ENCODE peak calls at places on chromosome 12, in five cellular contexts. One of them, this sample, is unnamed.

GRCh38 chr12:104958009-104958945 is at the start of gene SLC41A2:
- DNase-seq in MM.1S: peak
- DNase-seq in esophagus squamous epithelium: peak
- DNase-seq in colonic mucosa: peak
- DNase-seq in cardiac fibroblast: peak
- DNase-seq in this sample: peak

GRCh38 chr12:29710104-29710503 is 73.6 kb downstream of the TMTC1 start:
- DNase-seq in colonic mucosa: no peak
- DNase-seq in esophagus squamous epithelium: no peak
- DNase-seq in cardiac fibroblast: no peak
- DNase-seq in MM.1S: no peak
- DNase-seq in this sample: no peak

GRCh38 chr12:118737985-118738540 is 243.3 kb upstream of the SRRM4 start:
- DNase-seq in MM.1S: no peak
- DNase-seq in colonic mucosa: no peak
- DNase-seq in cardiac fibroblast: no peak
- DNase-seq in esophagus squamous epithelium: no peak
- DNase-seq in this sample: no peak

GRCh38 chr12:118360785-118361404 is 11.8 kb downstream of the TAOK3 start:
- DNase-seq in esophagus squamous epithelium: no peak
- DNase-seq in colonic mucosa: no peak
- DNase-seq in MM.1S: no peak
- DNase-seq in cardiac fibroblast: peak
- DNase-seq in this sample: no peak

GRCh38 chr12:64618953-64619590 is 8.8 kb downstream of the RASSF3 start:
- DNase-seq in colonic mucosa: no peak
- DNase-seq in MM.1S: peak
- DNase-seq in esophagus squamous epithelium: no peak
- DNase-seq in cardiac fibroblast: peak
- DNase-seq in this sample: peak

GRCh38 chr12:67760586-67761275 is 112.2 kb downstream of the DYRK2 start:
- DNase-seq in MM.1S: no peak
- DNase-seq in colonic mucosa: no peak
- DNase-seq in cardiac fibroblast: no peak
- DNase-seq in esophagus squamous epithelium: no peak
- DNase-seq in this sample: no peak

GRCh38 chr12:67068773-67069450 is 200.2 kb upstream of the CAND1 start:
- DNase-seq in cardiac fibroblast: peak
- DNase-seq in esophagus squamous epithelium: no peak
- DNase-seq in colonic mucosa: peak
- DNase-seq in MM.1S: peak
- DNase-seq in this sample: peak

GRCh38 chr12:59834659-59835474 is 239.0 kb downstream of the SLC16A7 start:
- DNase-seq in cardiac fibroblast: peak
- DNase-seq in colonic mucosa: no peak
- DNase-seq in esophagus squamous epithelium: no peak
- DNase-seq in MM.1S: no peak
- DNase-seq in this sample: peak

GRCh38 chr12:92107621-92108131 is 38.0 kb downstream of the BTG1 start:
- DNase-seq in cardiac fibroblast: no peak
- DNase-seq in colonic mucosa: no peak
- DNase-seq in esophagus squamous epithelium: no peak
- DNase-seq in MM.1S: no peak
- DNase-seq in this sample: no peak

GRCh38 chr12:98955284-98955683 is 310.2 kb downstream of the APAF1 start:
- DNase-seq in colonic mucosa: no peak
- DNase-seq in esophagus squamous epithelium: no peak
- DNase-seq in cardiac fibroblast: peak
- DNase-seq in MM.1S: peak
- DNase-seq in this sample: peak

GRCh38 chr12:76428117-76428516 is 79.9 kb upstream of the BBS10 start:
- DNase-seq in cardiac fibroblast: no peak
- DNase-seq in colonic mucosa: no peak
- DNase-seq in esophagus squamous epithelium: no peak
- DNase-seq in MM.1S: no peak
- DNase-seq in this sample: no peak

GRCh38 chr12:124392991-124393790 is 98.3 kb downstream of the RFLNA start:
- DNase-seq in colonic mucosa: peak
- DNase-seq in esophagus squamous epithelium: no peak
- DNase-seq in cardiac fibroblast: peak
- DNase-seq in MM.1S: no peak
- DNase-seq in this sample: no peak

GRCh38 chr12:51389302-51389999 is 1.8 kb downstream of the GALNT6 start:
- DNase-seq in cardiac fibroblast: peak
- DNase-seq in esophagus squamous epithelium: no peak
- DNase-seq in colonic mucosa: peak
- DNase-seq in MM.1S: no peak
- DNase-seq in this sample: peak

GRCh38 chr12:93857917-93858513 is 180.8 kb downstream of the CRADD start:
- DNase-seq in MM.1S: no peak
- DNase-seq in esophagus squamous epithelium: no peak
- DNase-seq in cardiac fibroblast: no peak
- DNase-seq in colonic mucosa: no peak
- DNase-seq in this sample: no peak

GRCh38 chr12:124828264-124829007 is 35.2 kb downstream of the SCARB1 start:
- DNase-seq in MM.1S: no peak
- DNase-seq in esophagus squamous epithelium: no peak
- DNase-seq in cardiac fibroblast: peak
- DNase-seq in colonic mucosa: peak
- DNase-seq in this sample: no peak

GRCh38 chr12:122422769-122423257 is 344 bp upstream of the CLIP1 start:
- DNase-seq in MM.1S: peak
- DNase-seq in colonic mucosa: peak
- DNase-seq in cardiac fibroblast: peak
- DNase-seq in esophagus squamous epithelium: no peak
- DNase-seq in this sample: no peak

GRCh38 chr12:93839076-93839475 is 161.9 kb downstream of the CRADD start:
- DNase-seq in esophagus squamous epithelium: no peak
- DNase-seq in MM.1S: no peak
- DNase-seq in cardiac fibroblast: no peak
- DNase-seq in colonic mucosa: no peak
- DNase-seq in this sample: no peak

GRCh38 chr12:117212563-117213190 is 22.4 kb upstream of the FBXO21 start:
- DNase-seq in MM.1S: peak
- DNase-seq in esophagus squamous epithelium: no peak
- DNase-seq in colonic mucosa: peak
- DNase-seq in cardiac fibroblast: peak
- DNase-seq in this sample: peak

GRCh38 chr12:22856120-22856699 is 231.2 kb downstream of the ETNK1 start:
- DNase-seq in esophagus squamous epithelium: no peak
- DNase-seq in MM.1S: peak
- DNase-seq in colonic mucosa: no peak
- DNase-seq in cardiac fibroblast: peak
- DNase-seq in this sample: peak

GRCh38 chr12:25699454-25699853 is 146.4 kb upstream of the LMNTD1 start:
- DNase-seq in esophagus squamous epithelium: no peak
- DNase-seq in MM.1S: no peak
- DNase-seq in cardiac fibroblast: peak
- DNase-seq in colonic mucosa: no peak
- DNase-seq in this sample: no peak

GRCh38 chr12:58882796-58883195 is 37.5 kb downstream of the LRIG3 start:
- DNase-seq in MM.1S: no peak
- DNase-seq in cardiac fibroblast: no peak
- DNase-seq in colonic mucosa: no peak
- DNase-seq in esophagus squamous epithelium: no peak
- DNase-seq in this sample: no peak

GRCh38 chr12:46266869-46267617 is 1.8 kb downstream of the SLC38A1 start:
- DNase-seq in cardiac fibroblast: peak
- DNase-seq in esophagus squamous epithelium: no peak
- DNase-seq in colonic mucosa: peak
- DNase-seq in MM.1S: peak
- DNase-seq in this sample: peak

GRCh38 chr12:118330421-118331018 is 42.2 kb downstream of the TAOK3 start:
- DNase-seq in cardiac fibroblast: peak
- DNase-seq in colonic mucosa: no peak
- DNase-seq in MM.1S: no peak
- DNase-seq in esophagus squamous epithelium: no peak
- DNase-seq in this sample: peak

GRCh38 chr12:93954160-93955112 is 193.9 kb upstream of the PLXNC1 start:
- DNase-seq in colonic mucosa: no peak
- DNase-seq in cardiac fibroblast: peak
- DNase-seq in esophagus squamous epithelium: no peak
- DNase-seq in MM.1S: no peak
- DNase-seq in this sample: no peak

GRCh38 chr12:60209933-60210332 is 614.1 kb downstream of the SLC16A7 start:
- DNase-seq in cardiac fibroblast: no peak
- DNase-seq in colonic mucosa: no peak
- DNase-seq in MM.1S: peak
- DNase-seq in esophagus squamous epithelium: no peak
- DNase-seq in this sample: no peak

GRCh38 chr12:32995623-32996022 is 99.0 kb upstream of the PKP2 start:
- DNase-seq in MM.1S: no peak
- DNase-seq in cardiac fibroblast: no peak
- DNase-seq in colonic mucosa: no peak
- DNase-seq in esophagus squamous epithelium: no peak
- DNase-seq in this sample: no peak

GRCh38 chr12:11801643-11802042 is 152.2 kb downstream of the ETV6 start:
- DNase-seq in esophagus squamous epithelium: no peak
- DNase-seq in MM.1S: no peak
- DNase-seq in colonic mucosa: no peak
- DNase-seq in cardiac fibroblast: no peak
- DNase-seq in this sample: no peak

GRCh38 chr12:11807453-11807852 is 158.0 kb downstream of the ETV6 start:
- DNase-seq in esophagus squamous epithelium: no peak
- DNase-seq in colonic mucosa: no peak
- DNase-seq in MM.1S: peak
- DNase-seq in cardiac fibroblast: no peak
- DNase-seq in this sample: no peak

GRCh38 chr12:11805680-11806079 is 156.2 kb downstream of the ETV6 start:
- DNase-seq in MM.1S: no peak
- DNase-seq in esophagus squamous epithelium: no peak
- DNase-seq in cardiac fibroblast: no peak
- DNase-seq in colonic mucosa: peak
- DNase-seq in this sample: no peak

GRCh38 chr12:11804130-11804529 is 154.7 kb downstream of the ETV6 start:
- DNase-seq in colonic mucosa: no peak
- DNase-seq in cardiac fibroblast: no peak
- DNase-seq in MM.1S: no peak
- DNase-seq in esophagus squamous epithelium: no peak
- DNase-seq in this sample: no peak

GRCh38 chr12:11805043-11805442 is 155.6 kb downstream of the ETV6 start:
- DNase-seq in esophagus squamous epithelium: no peak
- DNase-seq in MM.1S: no peak
- DNase-seq in cardiac fibroblast: peak
- DNase-seq in colonic mucosa: no peak
- DNase-seq in this sample: no peak
- TF ChIP-seq CTCF in esophagus squamous epithelium: no peak
- TF ChIP-seq CTCF in MM.1S: peak
- TF ChIP-seq CTCF in cardiac fibroblast: peak
- TF ChIP-seq CTCF in colonic mucosa: no peak
- TF ChIP-seq CTCF in this sample: no peak

GRCh38 chr12:56267443-56268071 is 815 bp downstream of the COQ10A start:
- DNase-seq in esophagus squamous epithelium: no peak
- DNase-seq in colonic mucosa: peak
- DNase-seq in MM.1S: no peak
- DNase-seq in cardiac fibroblast: peak
- DNase-seq in this sample: peak

GRCh38 chr12:56274299-56274698 is 7.6 kb downstream of the COQ10A start:
- DNase-seq in cardiac fibroblast: no peak
- DNase-seq in esophagus squamous epithelium: no peak
- DNase-seq in MM.1S: no peak
- DNase-seq in colonic mucosa: no peak
- DNase-seq in this sample: no peak

GRCh38 chr12:56266634-56267442 is at the start of gene COQ10A:
- DNase-seq in cardiac fibroblast: peak
- DNase-seq in esophagus squamous epithelium: peak
- DNase-seq in colonic mucosa: peak
- DNase-seq in MM.1S: peak
- DNase-seq in this sample: peak

GRCh38 chr12:56271031-56271430 is 4.3 kb downstream of the COQ10A start:
- DNase-seq in colonic mucosa: no peak
- DNase-seq in esophagus squamous epithelium: no peak
- DNase-seq in cardiac fibroblast: peak
- DNase-seq in MM.1S: no peak
- DNase-seq in this sample: no peak
- TF ChIP-seq CTCF in colonic mucosa: no peak
- TF ChIP-seq CTCF in esophagus squamous epithelium: no peak
- TF ChIP-seq CTCF in cardiac fibroblast: peak
- TF ChIP-seq CTCF in MM.1S: peak
- TF ChIP-seq CTCF in this sample: peak

GRCh38 chr12:19288603-19289244 is 150.6 kb upstream of the AEBP2 start:
- DNase-seq in cardiac fibroblast: peak
- DNase-seq in esophagus squamous epithelium: no peak
- DNase-seq in MM.1S: peak
- DNase-seq in colonic mucosa: no peak
- DNase-seq in this sample: peak
- TF ChIP-seq CTCF in cardiac fibroblast: peak
- TF ChIP-seq CTCF in esophagus squamous epithelium: peak
- TF ChIP-seq CTCF in MM.1S: peak
- TF ChIP-seq CTCF in colonic mucosa: peak
- TF ChIP-seq CTCF in this sample: peak

GRCh38 chr12:45121224-45121623 is 70.3 kb upstream of the DBX2 start:
- DNase-seq in colonic mucosa: no peak
- DNase-seq in MM.1S: no peak
- DNase-seq in cardiac fibroblast: no peak
- DNase-seq in esophagus squamous epithelium: no peak
- DNase-seq in this sample: no peak
- TF ChIP-seq CTCF in colonic mucosa: no peak
- TF ChIP-seq CTCF in MM.1S: no peak
- TF ChIP-seq CTCF in cardiac fibroblast: no peak
- TF ChIP-seq CTCF in esophagus squamous epithelium: no peak
- TF ChIP-seq CTCF in this sample: no peak

GRCh38 chr12:78005094-78005492 is 174.4 kb downstream of the NAV3 start:
- DNase-seq in cardiac fibroblast: no peak
- DNase-seq in MM.1S: peak
- DNase-seq in esophagus squamous epithelium: no peak
- DNase-seq in colonic mucosa: no peak
- DNase-seq in this sample: no peak

GRCh38 chr12:78007173-78007572 is 176.5 kb downstream of the NAV3 start:
- DNase-seq in cardiac fibroblast: no peak
- DNase-seq in esophagus squamous epithelium: no peak
- DNase-seq in MM.1S: no peak
- DNase-seq in colonic mucosa: no peak
- DNase-seq in this sample: no peak

GRCh38 chr12:78004451-78005093 is 173.9 kb downstream of the NAV3 start:
- DNase-seq in cardiac fibroblast: no peak
- DNase-seq in MM.1S: no peak
- DNase-seq in esophagus squamous epithelium: no peak
- DNase-seq in colonic mucosa: no peak
- DNase-seq in this sample: no peak

GRCh38 chr12:78009031-78009430 is 178.3 kb downstream of the NAV3 start:
- DNase-seq in cardiac fibroblast: no peak
- DNase-seq in esophagus squamous epithelium: no peak
- DNase-seq in colonic mucosa: no peak
- DNase-seq in MM.1S: peak
- DNase-seq in this sample: no peak
- TF ChIP-seq CTCF in cardiac fibroblast: no peak
- TF ChIP-seq CTCF in esophagus squamous epithelium: no peak
- TF ChIP-seq CTCF in colonic mucosa: no peak
- TF ChIP-seq CTCF in MM.1S: no peak
- TF ChIP-seq CTCF in this sample: no peak

GRCh38 chr12:20576528-20576927 is 118.6 kb upstream of the SLCO1C1 start:
- DNase-seq in MM.1S: no peak
- DNase-seq in colonic mucosa: no peak
- DNase-seq in esophagus squamous epithelium: no peak
- DNase-seq in cardiac fibroblast: no peak
- DNase-seq in this sample: no peak
- TF ChIP-seq CTCF in MM.1S: no peak
- TF ChIP-seq CTCF in colonic mucosa: no peak
- TF ChIP-seq CTCF in esophagus squamous epithelium: no peak
- TF ChIP-seq CTCF in cardiac fibroblast: no peak
- TF ChIP-seq CTCF in this sample: no peak